ENCODE peak calls at places on chromosomes 7 and 10, in eight cellular contexts. M is tibial nerve; O is right atrium auricular region; C is NCI-H1417; B is activated naive CD4-positive, alpha-beta T cell; K is Calu3; N is HFFc6; J is NCI-H2171 treated with DMSO at 0.1 percent for 48 hours. T is an unnamed sample.
A peak's percentile ranks its signal among the peaks of the same experiment; 100 is the strongest.

GRCh38 chr10:97028832-97029178 is 157.0 kb downstream of the SLIT1 start:
- DNase-seq in K (no peak), B (no peak), M (no peak), O (no peak), N (no peak), C (no peak), J (no peak), T (no peak)

GRCh38 chr10:119199231-119199992 is 8.0 kb upstream of the GRK5 start:
- DNase-seq in O (peak; percentile 74), K (peak; percentile 44), M (no peak), J (peak; percentile 76), C (peak; percentile 31), B (no peak), N (peak; percentile 79), T (peak; percentile 40)

GRCh38 chr7:10918093-10918590 is 55.5 kb upstream of the PHF14 start:
- DNase-seq in K (no peak), J (no peak), O (no peak), C (no peak), M (no peak), N (no peak), B (no peak), T (no peak)

GRCh38 chr7:121603886-121604285 is 207.8 kb upstream of the FAM3C start:
- DNase-seq in O (no peak), B (no peak), K (no peak), J (no peak), C (no peak), M (no peak), N (no peak), T (no peak)

GRCh38 chr10:94085288-94085687 is 91.6 kb downstream of the PLCE1 start:
- DNase-seq in N (no peak), B (no peak), C (no peak), O (no peak), J (no peak), K (no peak), M (no peak), T (no peak)

GRCh38 chr10:86178401-86179142 is 188.0 kb downstream of the GRID1 start:
- DNase-seq in B (no peak), M (no peak), J (no peak), K (peak; percentile 49), N (no peak), C (no peak), O (no peak), T (no peak)

GRCh38 chr7:121953601-121954000 is 80.6 kb downstream of the PTPRZ1 start:
- DNase-seq in C (no peak), N (no peak), K (no peak), J (no peak), M (no peak), O (no peak), B (no peak), T (no peak)

GRCh38 chr7:150941983-150942590 is 36.0 kb downstream of the KCNH2 start:
- DNase-seq in M (peak; percentile 5), C (peak; percentile 89), J (peak; percentile 47), B (peak; percentile 21), O (no peak), N (no peak), K (peak; percentile 23), T (no peak)

GRCh38 chr10:119104653-119105024 is 726 bp downstream of the DENND10 start:
- DNase-seq in O (no peak), M (no peak), C (no peak), B (no peak), K (no peak), J (no peak), N (no peak), T (no peak)

T was measured in NCI-H1105 treated with DMSO at 0.1 percent for 48 hours.